ENCODE peak calls at places on chromosomes 5 and 9, in ten cellular contexts. L is fibroblast of lung; Z is skeletal muscle cell; Q is hepatocyte; P is astrocyte of the spinal cord; W is activated effector memory CD4-positive, alpha-beta T cell treated with Interleukin-2 at 50 U/mL for 16 hours; U is activated CD4-positive, alpha-beta memory T cell treated with anti-CD3 and anti-CD28 coated beads, Interleukin-2, amount 10 ng/mL, durations not matched to agents 7 days and 5 days; E is EL; D is anterior cingulate cortex; B is stimulated activated CD8-positive, alpha-beta memory T cell treated with anti-CD3 and anti-CD28 coated beads, Interleukin-15, amount 100 ng/mL, for 4 hours. K is an unnamed sample.

GRCh38 chr5:150286820-150287219 is 2.8 kb downstream of the CAMK2A start:
- DNase-seq in Q (peak), D (no peak), Z (no peak), E (no peak), W (no peak), L (no peak), B (no peak), P (no peak), U (no peak), K (no peak)

GRCh38 chr5:118529361-118530154 is 458.8 kb downstream of the DTWD2 start:
- DNase-seq in P (no peak), W (no peak), L (no peak), Z (no peak), B (no peak), E (no peak), U (no peak), Q (no peak), D (no peak), K (no peak)

GRCh38 chr9:28155067-28155466 is 581.8 kb upstream of the C9orf72 start:
- DNase-seq in D (no peak), L (no peak), P (peak), E (no peak), Q (peak), Z (no peak), W (no peak), B (no peak), U (no peak), K (no peak)

GRCh38 chr9:77449177-77450092 is 198.7 kb downstream of the GNA14 start:
- DNase-seq in Z (peak), L (peak), U (no peak), B (no peak), P (peak), D (no peak), W (no peak), E (peak), Q (peak), K (no peak)

GRCh38 chr9:5566054-5566618 is 55.8 kb downstream of the PDCD1LG2 start:
- DNase-seq in Z (no peak), W (no peak), E (no peak), B (no peak), L (no peak), D (no peak), P (no peak), U (no peak), Q (no peak), K (no peak)

GRCh38 chr5:79503794-79504495 is 10.0 kb downstream of the HOMER1 start:
- DNase-seq in U (no peak), P (no peak), L (no peak), B (no peak), D (no peak), Q (no peak), W (no peak), Z (no peak), E (no peak), K (no peak)

GRCh38 chr5:64505769-64506566 is at the start of gene RGS7BP:
- DNase-seq in E (peak), L (peak), Z (peak), P (peak), D (peak), W (no peak), Q (peak), U (no peak), B (no peak), K (no peak)

GRCh38 chr9:136714096-136714875 is 1.9 kb downstream of the DIPK1B start:
- DNase-seq in D (no peak), L (no peak), W (no peak), B (no peak), E (no peak), P (no peak), U (no peak), Z (no peak), Q (no peak), K (no peak)

GRCh38 chr9:134333234-134333873 is 7.1 kb downstream of the RXRA start:
- DNase-seq in D (no peak), Z (no peak), U (no peak), B (no peak), E (no peak), W (no peak), L (no peak), P (peak), Q (peak), K (no peak)

GRCh38 chr9:96515629-96516470 is 65.9 kb downstream of the HABP4 start:
- DNase-seq in L (peak), E (peak), B (no peak), U (no peak), W (no peak), P (no peak), Q (no peak), Z (no peak), D (no peak), K (no peak)

GRCh38 chr9:128081052-128081451 is 13.0 kb downstream of the SLC25A25 start:
- DNase-seq in U (no peak), B (no peak), W (no peak), E (peak), Q (peak), D (no peak), P (peak), Z (peak), L (peak), K (no peak)

GRCh38 chr5:158770506-158770905 is 329.2 kb downstream of the EBF1 start:
- DNase-seq in D (no peak), L (no peak), P (no peak), Q (peak), B (no peak), Z (no peak), U (no peak), W (no peak), E (no peak), K (no peak)

GRCh38 chr5:151030377-151030776 is 10.0 kb downstream of the GPX3 start:
- DNase-seq in U (no peak), Q (no peak), L (no peak), B (no peak), Z (no peak), D (no peak), P (no peak), W (no peak), E (no peak), K (no peak)

GRCh38 chr5:127088226-127088625 is 14.9 kb upstream of the C5orf63 start:
- DNase-seq in P (peak), Z (peak), W (no peak), U (no peak), D (no peak), L (peak), E (peak), Q (peak), B (no peak), K (no peak)

GRCh38 chr9:129550199-129550839 is 70.6 kb downstream of the C9orf50 start:
- DNase-seq in Z (peak), D (peak), W (no peak), E (peak), B (no peak), U (no peak), Q (peak), P (peak), L (peak), K (no peak)

GRCh38 chr5:8478308-8478707 is 609.4 kb downstream of the MTRR start:
- DNase-seq in Z (no peak), E (no peak), L (no peak), D (no peak), Q (no peak), B (no peak), P (no peak), U (no peak), W (no peak), K (no peak)

GRCh38 chr9:132238026-132238972 is 76.4 kb downstream of the NTNG2 start:
- DNase-seq in L (no peak), W (no peak), Q (no peak), U (no peak), B (no peak), D (no peak), P (no peak), Z (no peak), E (no peak), K (no peak)

GRCh38 chr5:53355316-53355715 is 125.1 kb upstream of the FST start:
- DNase-seq in D (no peak), Q (no peak), W (no peak), E (peak), B (no peak), Z (no peak), U (no peak), L (peak), P (peak), K (no peak)

GRCh38 chr5:149747833-149748366 is 17.8 kb downstream of the PPARGC1B start:
- DNase-seq in W (no peak), L (no peak), D (no peak), P (no peak), E (no peak), B (no peak), Z (no peak), U (no peak), Q (peak), K (no peak)

K was measured in GM18507.